ENCODE peak calls at places on chromosomes 12 and 14, in five cellular contexts. One of them, this sample, is unnamed.

GRCh38 chr12:121628037-121628436 is 1.7 kb downstream of the ORAI1 start:
- DNase-seq in stimulated activated CD4-positive, alpha-beta T cell treated with anti-CD3 and anti-CD28 coated beads, TNF-alpha, amount 100 ng/mL, for 24 hours: no peak
- DNase-seq in stomach: peak
- DNase-seq in GM10248: no peak
- DNase-seq in anterior cingulate cortex: no peak
- DNase-seq in this sample: no peak

GRCh38 chr12:57543666-57544065 is 3.3 kb downstream of the DCTN2 start:
- DNase-seq in stimulated activated CD4-positive, alpha-beta T cell treated with anti-CD3 and anti-CD28 coated beads, TNF-alpha, amount 100 ng/mL, for 24 hours: no peak
- DNase-seq in stomach: no peak
- DNase-seq in GM10248: no peak
- DNase-seq in anterior cingulate cortex: peak
- DNase-seq in this sample: no peak

GRCh38 chr12:27460471-27460978 is 14.0 kb downstream of the SMCO2 start:
- DNase-seq in anterior cingulate cortex: no peak
- DNase-seq in GM10248: no peak
- DNase-seq in stimulated activated CD4-positive, alpha-beta T cell treated with anti-CD3 and anti-CD28 coated beads, TNF-alpha, amount 100 ng/mL, for 24 hours: no peak
- DNase-seq in stomach: no peak
- DNase-seq in this sample: no peak

GRCh38 chr14:86788229-86788628 is 1204.8 kb downstream of the GALC start:
- DNase-seq in stomach: no peak
- DNase-seq in GM10248: no peak
- DNase-seq in stimulated activated CD4-positive, alpha-beta T cell treated with anti-CD3 and anti-CD28 coated beads, TNF-alpha, amount 100 ng/mL, for 24 hours: no peak
- DNase-seq in anterior cingulate cortex: no peak
- DNase-seq in this sample: no peak

GRCh38 chr12:96167492-96167891 is 26.7 kb upstream of the ELK3 start:
- DNase-seq in anterior cingulate cortex: no peak
- DNase-seq in stimulated activated CD4-positive, alpha-beta T cell treated with anti-CD3 and anti-CD28 coated beads, TNF-alpha, amount 100 ng/mL, for 24 hours: no peak
- DNase-seq in stomach: no peak
- DNase-seq in GM10248: no peak
- DNase-seq in this sample: no peak

GRCh38 chr14:62002636-62003035 is 240.4 kb downstream of the SNAPC1 start:
- DNase-seq in anterior cingulate cortex: no peak
- DNase-seq in GM10248: no peak
- DNase-seq in stomach: no peak
- DNase-seq in stimulated activated CD4-positive, alpha-beta T cell treated with anti-CD3 and anti-CD28 coated beads, TNF-alpha, amount 100 ng/mL, for 24 hours: no peak
- DNase-seq in this sample: no peak

GRCh38 chr12:94211011-94211410 is 62.6 kb downstream of the PLXNC1 start:
- DNase-seq in anterior cingulate cortex: no peak
- DNase-seq in GM10248: no peak
- DNase-seq in stomach: no peak
- DNase-seq in stimulated activated CD4-positive, alpha-beta T cell treated with anti-CD3 and anti-CD28 coated beads, TNF-alpha, amount 100 ng/mL, for 24 hours: no peak
- DNase-seq in this sample: no peak

GRCh38 chr12:116244001-116244400 is 33.5 kb downstream of the MED13L start:
- DNase-seq in anterior cingulate cortex: no peak
- DNase-seq in GM10248: peak
- DNase-seq in stimulated activated CD4-positive, alpha-beta T cell treated with anti-CD3 and anti-CD28 coated beads, TNF-alpha, amount 100 ng/mL, for 24 hours: no peak
- DNase-seq in stomach: no peak
- DNase-seq in this sample: no peak

GRCh38 chr14:77098470-77099353 is 654 bp downstream of the CIPC start:
- DNase-seq in stomach: peak
- DNase-seq in GM10248: no peak
- DNase-seq in anterior cingulate cortex: peak
- DNase-seq in stimulated activated CD4-positive, alpha-beta T cell treated with anti-CD3 and anti-CD28 coated beads, TNF-alpha, amount 100 ng/mL, for 24 hours: peak
- DNase-seq in this sample: peak

GRCh38 chr14:61491876-61492440 is 170.6 kb downstream of the PRKCH start:
- DNase-seq in stimulated activated CD4-positive, alpha-beta T cell treated with anti-CD3 and anti-CD28 coated beads, TNF-alpha, amount 100 ng/mL, for 24 hours: no peak
- DNase-seq in GM10248: no peak
- DNase-seq in stomach: no peak
- DNase-seq in anterior cingulate cortex: no peak
- DNase-seq in this sample: no peak

GRCh38 chr12:53798575-53798974 is 46.8 kb upstream of the CISTR start:
- DNase-seq in anterior cingulate cortex: peak
- DNase-seq in stimulated activated CD4-positive, alpha-beta T cell treated with anti-CD3 and anti-CD28 coated beads, TNF-alpha, amount 100 ng/mL, for 24 hours: no peak
- DNase-seq in stomach: no peak
- DNase-seq in GM10248: peak
- DNase-seq in this sample: no peak

GRCh38 chr14:51834218-51834617 is 26.2 kb upstream of the GNG2 start:
- DNase-seq in GM10248: no peak
- DNase-seq in stomach: no peak
- DNase-seq in stimulated activated CD4-positive, alpha-beta T cell treated with anti-CD3 and anti-CD28 coated beads, TNF-alpha, amount 100 ng/mL, for 24 hours: no peak
- DNase-seq in anterior cingulate cortex: no peak
- DNase-seq in this sample: no peak

GRCh38 chr12:131672941-131673330 is 38.0 kb upstream of the SFSWAP start:
- DNase-seq in stomach: no peak
- DNase-seq in anterior cingulate cortex: no peak
- DNase-seq in stimulated activated CD4-positive, alpha-beta T cell treated with anti-CD3 and anti-CD28 coated beads, TNF-alpha, amount 100 ng/mL, for 24 hours: no peak
- DNase-seq in GM10248: no peak
- DNase-seq in this sample: no peak

GRCh38 chr12:53623986-53624385 is 2.2 kb downstream of the ATF7 start:
- DNase-seq in stimulated activated CD4-positive, alpha-beta T cell treated with anti-CD3 and anti-CD28 coated beads, TNF-alpha, amount 100 ng/mL, for 24 hours: no peak
- DNase-seq in stomach: no peak
- DNase-seq in anterior cingulate cortex: peak
- DNase-seq in GM10248: no peak
- DNase-seq in this sample: no peak

GRCh38 chr14:92938235-92938875 is 15.4 kb downstream of the CHGA start:
- DNase-seq in stomach: no peak
- DNase-seq in GM10248: no peak
- DNase-seq in stimulated activated CD4-positive, alpha-beta T cell treated with anti-CD3 and anti-CD28 coated beads, TNF-alpha, amount 100 ng/mL, for 24 hours: no peak
- DNase-seq in anterior cingulate cortex: peak
- DNase-seq in this sample: no peak

GRCh38 chr14:74610866-74611671 is 968 bp downstream of the LTBP2 start:
- DNase-seq in stomach: no peak
- DNase-seq in anterior cingulate cortex: no peak
- DNase-seq in stimulated activated CD4-positive, alpha-beta T cell treated with anti-CD3 and anti-CD28 coated beads, TNF-alpha, amount 100 ng/mL, for 24 hours: no peak
- DNase-seq in GM10248: no peak
- DNase-seq in this sample: no peak

GRCh38 chr14:93906341-93907329 is 20.5 kb upstream of the FAM181A start:
- DNase-seq in stimulated activated CD4-positive, alpha-beta T cell treated with anti-CD3 and anti-CD28 coated beads, TNF-alpha, amount 100 ng/mL, for 24 hours: peak
- DNase-seq in anterior cingulate cortex: peak
- DNase-seq in GM10248: peak
- DNase-seq in stomach: peak
- DNase-seq in this sample: peak

GRCh38 chr12:50302686-50303085 is 19.4 kb upstream of the LIMA1 start:
- DNase-seq in stomach: no peak
- DNase-seq in stimulated activated CD4-positive, alpha-beta T cell treated with anti-CD3 and anti-CD28 coated beads, TNF-alpha, amount 100 ng/mL, for 24 hours: no peak
- DNase-seq in anterior cingulate cortex: no peak
- DNase-seq in GM10248: no peak
- DNase-seq in this sample: no peak

GRCh38 chr12:28699029-28699428 is 450.0 kb upstream of the FAR2 start:
- DNase-seq in stimulated activated CD4-positive, alpha-beta T cell treated with anti-CD3 and anti-CD28 coated beads, TNF-alpha, amount 100 ng/mL, for 24 hours: no peak
- DNase-seq in anterior cingulate cortex: no peak
- DNase-seq in stomach: no peak
- DNase-seq in GM10248: no peak
- DNase-seq in this sample: no peak

GRCh38 chr14:51929920-51930682 is 59.2 kb upstream of the RTRAF start:
- DNase-seq in anterior cingulate cortex: no peak
- DNase-seq in stomach: no peak
- DNase-seq in stimulated activated CD4-positive, alpha-beta T cell treated with anti-CD3 and anti-CD28 coated beads, TNF-alpha, amount 100 ng/mL, for 24 hours: no peak
- DNase-seq in GM10248: no peak
- DNase-seq in this sample: no peak

GRCh38 chr12:127485528-127485927 is 781.4 kb upstream of the TMEM132C start:
- DNase-seq in stomach: peak
- DNase-seq in stimulated activated CD4-positive, alpha-beta T cell treated with anti-CD3 and anti-CD28 coated beads, TNF-alpha, amount 100 ng/mL, for 24 hours: no peak
- DNase-seq in anterior cingulate cortex: no peak
- DNase-seq in GM10248: no peak
- DNase-seq in this sample: no peak

GRCh38 chr12:65276923-65277322 is 1.6 kb upstream of the MSRB3 start:
- DNase-seq in GM10248: no peak
- DNase-seq in anterior cingulate cortex: no peak
- DNase-seq in stimulated activated CD4-positive, alpha-beta T cell treated with anti-CD3 and anti-CD28 coated beads, TNF-alpha, amount 100 ng/mL, for 24 hours: no peak
- DNase-seq in stomach: no peak
- DNase-seq in this sample: no peak

GRCh38 chr14:72665259-72665658 is 228.6 kb downstream of the DPF3 start:
- DNase-seq in stimulated activated CD4-positive, alpha-beta T cell treated with anti-CD3 and anti-CD28 coated beads, TNF-alpha, amount 100 ng/mL, for 24 hours: no peak
- DNase-seq in stomach: no peak
- DNase-seq in anterior cingulate cortex: no peak
- DNase-seq in GM10248: no peak
- DNase-seq in this sample: no peak

GRCh38 chr14:75906680-75907280 is 75.0 kb downstream of the TGFB3 start:
- DNase-seq in stimulated activated CD4-positive, alpha-beta T cell treated with anti-CD3 and anti-CD28 coated beads, TNF-alpha, amount 100 ng/mL, for 24 hours: peak
- DNase-seq in GM10248: peak
- DNase-seq in anterior cingulate cortex: no peak
- DNase-seq in stomach: peak
- DNase-seq in this sample: no peak

This sample was measured in left ventricle myocardium superior.